ENCODE peak calls at places on chromosomes 1 and 21, in ten cellular contexts. One of them, this sample, is unnamed.

GRCh38 chr1:78715181-78715661 is 65.6 kb downstream of the IFI44 start:
- DNase-seq in omental fat pad: no peak
- DNase-seq in G401: no peak
- DNase-seq in astrocyte of the spinal cord: peak; percentile 41
- DNase-seq in breast epithelium: no peak
- DNase-seq in T1000: peak; percentile 10
- DNase-seq in skeletal muscle cell: peak; percentile 36
- DNase-seq in ACHN: no peak
- DNase-seq in MCF 10A: peak; percentile 25
- DNase-seq in HFFc6: no peak
- DNase-seq in this sample: no peak

GRCh38 chr1:100959502-100960060 is 63.7 kb downstream of the SLC30A7 start:
- DNase-seq in breast epithelium: no peak
- DNase-seq in G401: no peak
- DNase-seq in omental fat pad: no peak
- DNase-seq in ACHN: no peak
- DNase-seq in HFFc6: peak; percentile 14
- DNase-seq in astrocyte of the spinal cord: no peak
- DNase-seq in T1000: no peak
- DNase-seq in MCF 10A: no peak
- DNase-seq in skeletal muscle cell: no peak
- DNase-seq in this sample: no peak

GRCh38 chr1:97599447-97599846 is 321.4 kb downstream of the DPYD start:
- DNase-seq in breast epithelium: no peak
- DNase-seq in astrocyte of the spinal cord: no peak
- DNase-seq in skeletal muscle cell: no peak
- DNase-seq in omental fat pad: no peak
- DNase-seq in G401: no peak
- DNase-seq in T1000: no peak
- DNase-seq in HFFc6: no peak
- DNase-seq in MCF 10A: peak; percentile 10
- DNase-seq in ACHN: no peak
- DNase-seq in this sample: no peak

GRCh38 chr1:206723500-206724472 is 39.1 kb downstream of the MAPKAPK2 start:
- DNase-seq in astrocyte of the spinal cord: peak; percentile 87
- DNase-seq in breast epithelium: no peak
- DNase-seq in G401: no peak
- DNase-seq in HFFc6: peak; percentile 46
- DNase-seq in skeletal muscle cell: peak; percentile 86
- DNase-seq in omental fat pad: no peak
- DNase-seq in MCF 10A: peak; percentile 99
- DNase-seq in ACHN: peak; percentile 98
- DNase-seq in T1000: peak; percentile 36
- DNase-seq in this sample: no peak

GRCh38 chr1:34790985-34791384 is 1.8 kb upstream of the GJA4 start:
- DNase-seq in omental fat pad: no peak
- DNase-seq in MCF 10A: no peak
- DNase-seq in astrocyte of the spinal cord: no peak
- DNase-seq in HFFc6: no peak
- DNase-seq in skeletal muscle cell: no peak
- DNase-seq in G401: no peak
- DNase-seq in ACHN: no peak
- DNase-seq in breast epithelium: no peak
- DNase-seq in T1000: no peak
- DNase-seq in this sample: no peak

GRCh38 chr1:201408176-201408814 is 9.2 kb upstream of the LAD1 start:
- DNase-seq in T1000: peak; percentile 57
- DNase-seq in omental fat pad: peak; percentile 88
- DNase-seq in HFFc6: peak; percentile 59
- DNase-seq in skeletal muscle cell: no peak
- DNase-seq in G401: peak; percentile 65
- DNase-seq in ACHN: peak; percentile 82
- DNase-seq in astrocyte of the spinal cord: peak; percentile 63
- DNase-seq in MCF 10A: peak; percentile 90
- DNase-seq in breast epithelium: peak; percentile 84
- DNase-seq in this sample: no peak

GRCh38 chr1:95117207-95118018 is at the start of gene TLCD4:
- DNase-seq in skeletal muscle cell: no peak
- DNase-seq in breast epithelium: peak; percentile 54
- DNase-seq in ACHN: peak; percentile 62
- DNase-seq in T1000: peak; percentile 53
- DNase-seq in omental fat pad: no peak
- DNase-seq in HFFc6: no peak
- DNase-seq in MCF 10A: peak; percentile 66
- DNase-seq in astrocyte of the spinal cord: peak; percentile 30
- DNase-seq in G401: peak; percentile 70
- DNase-seq in this sample: no peak

GRCh38 chr1:9652379-9653194 is 1.1 kb downstream of the PIK3CD start:
- DNase-seq in skeletal muscle cell: no peak
- DNase-seq in omental fat pad: no peak
- DNase-seq in astrocyte of the spinal cord: no peak
- DNase-seq in T1000: no peak
- DNase-seq in HFFc6: no peak
- DNase-seq in breast epithelium: no peak
- DNase-seq in MCF 10A: no peak
- DNase-seq in G401: no peak
- DNase-seq in ACHN: no peak
- DNase-seq in this sample: no peak

GRCh38 chr1:246724725-246725095 is 501 bp downstream of the SCCPDH start:
- DNase-seq in astrocyte of the spinal cord: peak; percentile 64
- DNase-seq in MCF 10A: peak; percentile 60
- DNase-seq in ACHN: peak; percentile 58
- DNase-seq in omental fat pad: no peak
- DNase-seq in HFFc6: no peak
- DNase-seq in skeletal muscle cell: no peak
- DNase-seq in G401: peak; percentile 55
- DNase-seq in T1000: no peak
- DNase-seq in breast epithelium: no peak
- DNase-seq in this sample: no peak

GRCh38 chr1:87399701-87400100 is 71.0 kb downstream of the LMO4 start:
- DNase-seq in skeletal muscle cell: no peak
- DNase-seq in breast epithelium: no peak
- DNase-seq in T1000: no peak
- DNase-seq in HFFc6: no peak
- DNase-seq in omental fat pad: no peak
- DNase-seq in astrocyte of the spinal cord: no peak
- DNase-seq in ACHN: no peak
- DNase-seq in G401: no peak
- DNase-seq in MCF 10A: no peak
- DNase-seq in this sample: no peak

GRCh38 chr21:45982758-45983731 is 1.5 kb downstream of the COL6A1 start:
- DNase-seq in omental fat pad: no peak
- DNase-seq in skeletal muscle cell: no peak
- DNase-seq in breast epithelium: peak; percentile 51
- DNase-seq in MCF 10A: no peak
- DNase-seq in ACHN: no peak
- DNase-seq in G401: peak; percentile 20
- DNase-seq in T1000: no peak
- DNase-seq in astrocyte of the spinal cord: no peak
- DNase-seq in HFFc6: no peak
- DNase-seq in this sample: no peak

GRCh38 chr1:240575976-240576666 is 35.8 kb downstream of the GREM2 start:
- DNase-seq in ACHN: no peak
- DNase-seq in T1000: no peak
- DNase-seq in G401: no peak
- DNase-seq in MCF 10A: peak; percentile 25
- DNase-seq in astrocyte of the spinal cord: peak; percentile 51
- DNase-seq in skeletal muscle cell: peak; percentile 48
- DNase-seq in breast epithelium: no peak
- DNase-seq in HFFc6: no peak
- DNase-seq in omental fat pad: no peak
- DNase-seq in this sample: no peak

GRCh38 chr1:153968000-153968363 is 280 bp downstream of the CREB3L4 start:
- DNase-seq in astrocyte of the spinal cord: no peak
- DNase-seq in omental fat pad: no peak
- DNase-seq in MCF 10A: no peak
- DNase-seq in G401: peak; percentile 72
- DNase-seq in HFFc6: no peak
- DNase-seq in skeletal muscle cell: no peak
- DNase-seq in ACHN: no peak
- DNase-seq in breast epithelium: peak; percentile 85
- DNase-seq in T1000: no peak
- DNase-seq in this sample: no peak

GRCh38 chr1:205061665-205062069 is 18.7 kb downstream of the CNTN2 start:
- DNase-seq in skeletal muscle cell: peak; percentile 8
- DNase-seq in breast epithelium: peak; percentile 77
- DNase-seq in G401: peak; percentile 98
- DNase-seq in astrocyte of the spinal cord: peak; percentile 64
- DNase-seq in MCF 10A: peak; percentile 85
- DNase-seq in HFFc6: peak; percentile 51
- DNase-seq in ACHN: peak; percentile 77
- DNase-seq in T1000: no peak
- DNase-seq in omental fat pad: peak; percentile 63
- DNase-seq in this sample: no peak

GRCh38 chr21:37956772-37957171 is 40.5 kb upstream of the KCNJ6 start:
- DNase-seq in T1000: no peak
- DNase-seq in G401: no peak
- DNase-seq in skeletal muscle cell: no peak
- DNase-seq in MCF 10A: no peak
- DNase-seq in astrocyte of the spinal cord: no peak
- DNase-seq in omental fat pad: no peak
- DNase-seq in ACHN: no peak
- DNase-seq in HFFc6: no peak
- DNase-seq in breast epithelium: no peak
- DNase-seq in this sample: no peak

GRCh38 chr1:233327938-233328660 is 575 bp downstream of the MAP3K21 start:
- DNase-seq in HFFc6: no peak
- DNase-seq in skeletal muscle cell: no peak
- DNase-seq in G401: peak; percentile 33
- DNase-seq in T1000: peak; percentile 14
- DNase-seq in breast epithelium: no peak
- DNase-seq in ACHN: peak; percentile 31
- DNase-seq in astrocyte of the spinal cord: no peak
- DNase-seq in MCF 10A: no peak
- DNase-seq in omental fat pad: no peak
- DNase-seq in this sample: no peak

GRCh38 chr1:91804546-91805023 is 81.4 kb downstream of the TGFBR3 start:
- DNase-seq in G401: no peak
- DNase-seq in ACHN: no peak
- DNase-seq in skeletal muscle cell: no peak
- DNase-seq in HFFc6: no peak
- DNase-seq in astrocyte of the spinal cord: peak; percentile 89
- DNase-seq in T1000: no peak
- DNase-seq in omental fat pad: no peak
- DNase-seq in MCF 10A: peak; percentile 88
- DNase-seq in breast epithelium: no peak
- DNase-seq in this sample: no peak

GRCh38 chr21:31665397-31665796 is 5.9 kb downstream of the SOD1 start:
- DNase-seq in T1000: no peak
- DNase-seq in omental fat pad: no peak
- DNase-seq in breast epithelium: no peak
- DNase-seq in skeletal muscle cell: peak; percentile 39
- DNase-seq in HFFc6: no peak
- DNase-seq in astrocyte of the spinal cord: no peak
- DNase-seq in MCF 10A: peak; percentile 27
- DNase-seq in G401: peak; percentile 23
- DNase-seq in ACHN: no peak
- DNase-seq in this sample: no peak

GRCh38 chr21:46661211-46661625 is 25.7 kb downstream of the PRMT2 start:
- DNase-seq in skeletal muscle cell: peak; percentile 54
- DNase-seq in astrocyte of the spinal cord: peak; percentile 82
- DNase-seq in breast epithelium: no peak
- DNase-seq in HFFc6: peak; percentile 68
- DNase-seq in T1000: no peak
- DNase-seq in ACHN: no peak
- DNase-seq in MCF 10A: peak; percentile 36
- DNase-seq in G401: peak; percentile 75
- DNase-seq in omental fat pad: no peak
- DNase-seq in this sample: no peak

GRCh38 chr1:11735854-11736745 is at the start of gene AGTRAP:
- DNase-seq in breast epithelium: peak; percentile 98
- DNase-seq in T1000: peak; percentile 88
- DNase-seq in omental fat pad: peak; percentile 89
- DNase-seq in ACHN: peak; percentile 85
- DNase-seq in skeletal muscle cell: peak; percentile 61
- DNase-seq in G401: peak; percentile 90
- DNase-seq in HFFc6: peak; percentile 82
- DNase-seq in astrocyte of the spinal cord: peak; percentile 91
- DNase-seq in MCF 10A: peak; percentile 89
- DNase-seq in this sample: peak; percentile 98

GRCh38 chr21:33964706-33965325 is 49.2 kb upstream of the ATP5PO start:
- DNase-seq in MCF 10A: no peak
- DNase-seq in HFFc6: peak; percentile 58
- DNase-seq in breast epithelium: no peak
- DNase-seq in T1000: no peak
- DNase-seq in G401: no peak
- DNase-seq in skeletal muscle cell: no peak
- DNase-seq in ACHN: no peak
- DNase-seq in omental fat pad: no peak
- DNase-seq in astrocyte of the spinal cord: no peak
- DNase-seq in this sample: peak; percentile 20

GRCh38 chr1:174157157-174157806 is 2.0 kb upstream of the RABGAP1L start:
- DNase-seq in ACHN: no peak
- DNase-seq in T1000: no peak
- DNase-seq in skeletal muscle cell: no peak
- DNase-seq in HFFc6: no peak
- DNase-seq in G401: no peak
- DNase-seq in MCF 10A: peak; percentile 79
- DNase-seq in astrocyte of the spinal cord: no peak
- DNase-seq in omental fat pad: no peak
- DNase-seq in breast epithelium: no peak
- DNase-seq in this sample: no peak

GRCh38 chr1:62406576-62406975 is 30.3 kb upstream of the USP1 start:
- DNase-seq in ACHN: no peak
- DNase-seq in breast epithelium: no peak
- DNase-seq in HFFc6: no peak
- DNase-seq in omental fat pad: no peak
- DNase-seq in astrocyte of the spinal cord: no peak
- DNase-seq in MCF 10A: no peak
- DNase-seq in G401: no peak
- DNase-seq in skeletal muscle cell: no peak
- DNase-seq in T1000: no peak
- DNase-seq in this sample: no peak

GRCh38 chr1:31707711-31708110 is 3.9 kb upstream of the COL16A1 start:
- DNase-seq in ACHN: peak; percentile 38
- DNase-seq in breast epithelium: no peak
- DNase-seq in HFFc6: peak; percentile 65
- DNase-seq in G401: no peak
- DNase-seq in MCF 10A: peak; percentile 74
- DNase-seq in omental fat pad: no peak
- DNase-seq in skeletal muscle cell: no peak
- DNase-seq in astrocyte of the spinal cord: peak; percentile 67
- DNase-seq in T1000: no peak
- DNase-seq in this sample: no peak

GRCh38 chr1:109904105-109904817 is 6.4 kb upstream of the CSF1 start:
- DNase-seq in ACHN: no peak
- DNase-seq in astrocyte of the spinal cord: peak; percentile 51
- DNase-seq in breast epithelium: no peak
- DNase-seq in skeletal muscle cell: no peak
- DNase-seq in omental fat pad: no peak
- DNase-seq in G401: peak; percentile 52
- DNase-seq in HFFc6: no peak
- DNase-seq in T1000: no peak
- DNase-seq in MCF 10A: no peak
- DNase-seq in this sample: no peak

GRCh38 chr1:41322835-41323234 is 38.4 kb upstream of the FOXO6 start:
- DNase-seq in skeletal muscle cell: no peak
- DNase-seq in HFFc6: peak; percentile 10
- DNase-seq in ACHN: peak; percentile 67
- DNase-seq in T1000: no peak
- DNase-seq in MCF 10A: peak; percentile 62
- DNase-seq in breast epithelium: no peak
- DNase-seq in omental fat pad: no peak
- DNase-seq in astrocyte of the spinal cord: no peak
- DNase-seq in G401: peak; percentile 33
- DNase-seq in this sample: no peak

GRCh38 chr1:158203693-158204457 is 23.2 kb downstream of the CD1D start:
- DNase-seq in ACHN: peak; percentile 73
- DNase-seq in omental fat pad: no peak
- DNase-seq in HFFc6: peak; percentile 64
- DNase-seq in MCF 10A: peak; percentile 84
- DNase-seq in T1000: no peak
- DNase-seq in astrocyte of the spinal cord: peak; percentile 64
- DNase-seq in G401: peak; percentile 53
- DNase-seq in breast epithelium: no peak
- DNase-seq in skeletal muscle cell: peak; percentile 22
- DNase-seq in this sample: no peak

GRCh38 chr21:43306391-43306790 is 120.5 kb downstream of the SIK1 start:
- DNase-seq in astrocyte of the spinal cord: no peak
- DNase-seq in breast epithelium: no peak
- DNase-seq in omental fat pad: no peak
- DNase-seq in HFFc6: no peak
- DNase-seq in ACHN: no peak
- DNase-seq in skeletal muscle cell: no peak
- DNase-seq in G401: no peak
- DNase-seq in MCF 10A: no peak
- DNase-seq in T1000: no peak
- DNase-seq in this sample: no peak